ENCODE peak calls at places on chromosome 21, in nine cellular contexts. T is ovary; W is activated B cell treated with CpG ODN at 0.5 μM for 24 hours; C is SHP77 treated with DMSO at 0.1 percent for 48 hours; J is cardiac septum; D is fibroblast of lung; G is iPS DF 19.7; Y is MV-4-11; M is stimulated activated naive CD8-positive, alpha-beta T cell treated with anti-CD3 and anti-CD28 coated beads, Interleukin-15, Interleukin-2, amounts not matched to agents 100 U/mL and 50 U/mL, for 24 hours. Q is an unnamed sample.

GRCh38 chr21:16587671-16588379 is 858.0 kb downstream of the USP25 start:
- DNase-seq in T (no peak), W (no peak), C (no peak), J (no peak), D (peak; percentile 94), G (no peak), Y (no peak), M (no peak), Q (peak; percentile 73)

GRCh38 chr21:46459356-46460112 is 843 bp downstream of the DIP2A start:
- DNase-seq in T (peak; percentile 63), W (peak; percentile 20), C (no peak), J (no peak), D (peak; percentile 44), G (no peak), Y (peak; percentile 21), M (peak; percentile 37), Q (peak; percentile 81)

GRCh38 chr21:41477641-41478318 is 30.2 kb downstream of the TMPRSS2 start:
- DNase-seq in T (no peak), W (no peak), C (no peak), J (no peak), D (peak; percentile 22), G (peak; percentile 56), Y (peak; percentile 29), M (no peak), Q (no peak)

GRCh38 chr21:46121286-46122221 is 23.6 kb downstream of the COL6A2 start:
- DNase-seq in T (peak; percentile 33), W (peak; percentile 11), C (no peak), J (peak; percentile 71), D (no peak), G (no peak), Y (no peak), M (no peak), Q (peak; percentile 67)

GRCh38 chr21:34670962-34671348 is 2.2 kb downstream of the CLIC6 start:
- DNase-seq in T (no peak), W (no peak), C (no peak), J (no peak), D (no peak), G (no peak), Y (no peak), M (no peak), Q (no peak)

GRCh38 chr21:45269861-45270260 is 17.8 kb downstream of the POFUT2 start:
- DNase-seq in T (peak; percentile 18), W (no peak), C (no peak), J (peak; percentile 31), D (no peak), G (no peak), Y (no peak), M (no peak), Q (peak; percentile 55)

GRCh38 chr21:35222541-35222941 is 173.4 kb upstream of the RUNX1 start:
- DNase-seq in T (no peak), W (no peak), C (no peak), J (no peak), D (no peak), G (no peak), Y (peak; percentile 61), M (peak; percentile 67), Q (no peak)

GRCh38 chr21:25127007-25127406 is 480.3 kb downstream of the MRPL39 start:
- DNase-seq in T (no peak), W (no peak), C (no peak), J (no peak), D (no peak), G (no peak), Y (no peak), M (no peak), Q (no peak)

GRCh38 chr21:44497641-44498243 is 42.3 kb downstream of the KRTAP10-1 start:
- DNase-seq in T (no peak), W (no peak), C (peak; percentile 29), J (no peak), D (peak; percentile 5), G (no peak), Y (no peak), M (no peak), Q (no peak)

GRCh38 chr21:42530167-42530518 is 16.5 kb downstream of the SLC37A1 start:
- DNase-seq in T (no peak), W (no peak), C (no peak), J (no peak), D (no peak), G (no peak), Y (no peak), M (no peak), Q (peak; percentile 18)

GRCh38 chr21:17730782-17731181 is 88.4 kb downstream of the C21orf91 start:
- DNase-seq in T (no peak), W (no peak), C (no peak), J (no peak), D (no peak), G (no peak), Y (peak; percentile 92), M (no peak), Q (no peak)

GRCh38 chr21:46428987-46429710 is 29.5 kb upstream of the DIP2A start:
- DNase-seq in T (no peak), W (no peak), C (no peak), J (no peak), D (no peak), G (no peak), Y (no peak), M (no peak), Q (no peak)

GRCh38 chr21:28776251-28776650 is 216.4 kb downstream of the LTN1 start:
- DNase-seq in T (no peak), W (no peak), C (no peak), J (no peak), D (peak; percentile 83), G (no peak), Y (peak; percentile 79), M (peak; percentile 54), Q (no peak)

Q was measured in sigmoid colon.